ENCODE peak calls at places on chromosomes 12 and 14, in four cellular contexts. F, X, J and S are unnamed samples.

GRCh38 chr14:22570132-22570949 is 18.7 kb downstream of the DAD1 start:
- DNase-seq in F (peak; percentile 92), X (peak; percentile 71), J (peak; percentile 83), S (no peak)

GRCh38 chr14:70186826-70187483 is 1.8 kb downstream of the SLC8A3 start:
- DNase-seq in F (no peak), X (peak; percentile 83), J (peak; percentile 64), S (no peak)

GRCh38 chr14:79825046-79825521 is 386.2 kb downstream of the DIO2 start:
- DNase-seq in F (peak; percentile 61), X (no peak), J (no peak), S (no peak)

GRCh38 chr14:68693926-68694325 is 98.9 kb downstream of the ZFP36L1 start:
- DNase-seq in F (no peak), X (no peak), J (peak; percentile 50), S (no peak)

GRCh38 chr14:60646202-60646886 is 2.9 kb downstream of the SIX1 start:
- DNase-seq in F (peak; percentile 45), X (no peak), J (no peak), S (no peak)

GRCh38 chr14:53953002-53953827 is 3.4 kb downstream of the BMP4 start:
- DNase-seq in F (peak; percentile 88), X (peak; percentile 75), J (peak; percentile 89), S (no peak)

GRCh38 chr14:61218765-61219164 is 62.4 kb downstream of the TMEM30B start:
- DNase-seq in F (no peak), X (peak; percentile 16), J (peak; percentile 63), S (no peak)

GRCh38 chr12:82555699-82556098 is 131.0 kb upstream of the TMTC2 start:
- DNase-seq in F (peak; percentile 15), X (peak; percentile 3), J (no peak), S (no peak)

GRCh38 chr14:57848786-57849185 is 17.1 kb downstream of the SLC35F4 start:
- DNase-seq in F (no peak), X (no peak), J (no peak), S (no peak)

GRCh38 chr14:57845802-57846531 is 19.9 kb downstream of the SLC35F4 start:
- DNase-seq in F (peak; percentile 35), X (no peak), J (no peak), S (no peak)

GRCh38 chr14:57847096-57847495 is 18.8 kb downstream of the SLC35F4 start:
- DNase-seq in F (no peak), X (no peak), J (no peak), S (no peak)

GRCh38 chr14:57846631-57847030 is 19.3 kb downstream of the SLC35F4 start:
- DNase-seq in F (no peak), X (no peak), J (no peak), S (no peak)

GRCh38 chr14:57848353-57848752 is 17.5 kb downstream of the SLC35F4 start:
- DNase-seq in F (peak; percentile 31), X (no peak), J (no peak), S (no peak)
- H3K36me3 ChIP-seq in F (no peaks in the 10 kb centered on the region), X (no peaks in the 10 kb centered on the region), J (no peaks in the 10 kb centered on the region), S (no peaks in the 10 kb centered on the region)

GRCh38 chr12:132055535-132056096 is 88.5 kb downstream of the DDX51 start:
- DNase-seq in F (no peak), X (no peak), J (peak; percentile 49), S (no peak)

GRCh38 chr12:132056959-132057358 is 87.2 kb downstream of the DDX51 start:
- DNase-seq in F (peak; percentile 26), X (no peak), J (no peak), S (no peak)

GRCh38 chr12:132053338-132054330 is 90.5 kb downstream of the DDX51 start:
- DNase-seq in F (no peak), X (no peak), J (peak; percentile 47), S (no peak)

GRCh38 chr12:132056320-132056719 is 87.8 kb downstream of the DDX51 start:
- DNase-seq in F (no peak), X (no peak), J (no peak), S (no peak)

DNA sequence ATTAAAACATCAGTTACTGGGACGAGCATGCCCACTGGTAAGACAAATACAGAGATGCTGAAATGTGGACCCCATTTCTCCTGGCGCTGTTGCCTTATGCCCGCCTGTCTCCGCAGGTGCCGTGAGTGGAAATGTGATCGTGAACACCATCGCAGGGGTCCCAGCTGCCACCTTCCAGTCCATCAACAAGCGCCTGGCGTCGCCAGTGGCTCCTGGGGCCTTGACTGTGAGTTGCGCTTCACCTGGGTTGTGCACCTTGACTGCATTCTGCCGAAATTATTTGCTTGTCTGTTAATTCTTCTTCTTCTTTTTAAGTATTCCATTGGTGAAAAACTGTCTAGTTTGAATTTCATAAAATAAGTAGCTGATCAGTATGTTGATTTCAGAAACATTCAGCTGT is 89.1 kb downstream of the DDX51 start:
- DNase-seq in F (no peak), X (no peak), J (peak; percentile 4), S (no peak)
- H3K36me3 ChIP-seq in F (peaks cover 52% of the 10 kb centered on the region), X (peaks cover 64% of the 10 kb centered on the region), J (peaks cover 87% of the 10 kb centered on the region), S (peaks cover 62% of the 10 kb centered on the region)

GRCh38 chr12:77054856-77055255 is 10.5 kb downstream of the E2F7 start:
- DNase-seq in F (no peak), X (no peak), J (no peak), S (no peak)

GRCh38 chr12:77058740-77059139 is 6.6 kb downstream of the E2F7 start:
- DNase-seq in F (peak; percentile 25), X (no peak), J (no peak), S (no peak)

GRCh38 chr12:77047341-77048202 is 17.8 kb downstream of the E2F7 start:
- DNase-seq in F (no peak), X (no peak), J (no peak), S (no peak)

GRCh38 chr12:77049767-77050353 is 15.5 kb downstream of the E2F7 start:
- DNase-seq in F (peak; percentile 83), X (peak; percentile 49), J (no peak), S (no peak)

GRCh38 chr12:77053259-77053658 is 12.1 kb downstream of the E2F7 start:
- DNase-seq in F (no peak), X (no peak), J (no peak), S (no peak)
- H3K36me3 ChIP-seq in F (peaks cover 52% of the 10 kb centered on the region), X (peaks cover 25% of the 10 kb centered on the region), J (no peaks in the 10 kb centered on the region), S (no peaks in the 10 kb centered on the region)

DNA sequence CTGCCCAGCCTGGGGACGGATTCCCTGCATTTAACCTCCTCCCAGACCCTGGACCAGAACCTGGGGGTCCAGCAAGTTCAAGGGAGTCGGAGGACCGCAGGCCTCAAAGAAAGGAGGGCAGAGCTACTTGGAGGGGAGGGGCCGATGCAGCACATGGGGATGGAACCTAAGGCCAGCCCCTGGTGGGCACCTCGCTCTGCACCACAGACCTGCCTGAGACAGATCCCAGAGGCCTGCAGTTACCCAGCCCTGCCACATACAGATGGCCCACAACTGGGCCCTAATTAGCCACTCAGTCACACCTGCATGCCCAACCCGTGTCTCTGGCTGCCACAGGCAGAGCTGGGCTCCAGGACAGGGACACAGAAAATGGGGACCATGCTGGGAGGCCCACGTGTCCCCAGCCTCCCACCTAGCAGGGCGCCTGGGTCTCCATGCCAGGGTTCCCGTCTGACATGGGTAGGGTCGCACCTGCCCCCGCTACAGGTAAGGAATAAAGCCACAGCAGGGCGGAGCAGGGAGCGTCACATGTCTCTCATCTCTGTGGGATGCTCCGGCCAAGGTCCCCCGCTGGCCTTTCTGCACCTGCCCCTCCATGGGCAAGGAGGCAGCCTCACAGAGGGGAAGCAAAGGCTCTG is 16.7 kb downstream of the AKT1 start:
- DNase-seq in F (no peak), X (no peak), J (no peak), S (no peak)
- H3K36me3 ChIP-seq in F (no peaks in the 10 kb centered on the region), X (peaks cover 45% of the 10 kb centered on the region), J (peaks cover 53% of the 10 kb centered on the region), S (peaks cover 25% of the 10 kb centered on the region)

DNA sequence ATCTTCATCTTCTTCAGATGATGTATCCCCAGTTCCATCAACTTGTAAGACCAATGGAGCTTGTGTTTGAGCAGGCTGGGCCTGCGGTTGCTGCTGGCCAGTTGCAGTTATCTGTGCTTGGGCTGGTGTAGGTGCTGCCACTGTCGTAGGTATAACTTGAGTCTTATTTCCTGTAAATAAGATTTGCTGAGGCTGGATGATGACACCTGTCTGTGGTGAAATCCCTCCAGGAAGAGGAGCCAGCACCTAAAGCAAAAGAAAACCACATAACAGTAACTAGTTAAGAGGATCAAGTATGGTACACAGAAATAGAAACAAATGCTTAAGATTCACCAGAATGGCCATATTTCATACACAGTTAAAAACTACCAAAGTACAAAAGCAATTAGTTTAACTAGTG is 28.2 kb downstream of the GTF2A1 start:
- DNase-seq in F (no peak), X (no peak), J (no peak), S (no peak)
- H3K36me3 ChIP-seq in F (peaks cover 27% of the 10 kb centered on the region), X (peaks cover 63% of the 10 kb centered on the region), J (peaks cover 69% of the 10 kb centered on the region), S (peaks cover 40% of the 10 kb centered on the region)